ENCODE peak calls at places on chromosome 19, in ten cellular contexts. One of them, this sample, is unnamed.

GRCh38 chr19:17322854-17323253 is 11.8 kb downstream of the ANO8 start:
- DNase-seq in iPS-NIHi11: no peak
- DNase-seq in esophagus muscularis mucosa: no peak
- DNase-seq in NCI-H2107: no peak
- DNase-seq in frontal cortex: no peak
- DNase-seq in central memory CD8-positive, alpha-beta T cell: no peak
- DNase-seq in IMR-90: no peak
- DNase-seq in AG08395: no peak
- DNase-seq in T-helper 2 cell: no peak
- DNase-seq in naive thymus-derived CD8-positive, alpha-beta T cell: no peak
- DNase-seq in this sample: no peak

GRCh38 chr19:19256072-19256969 is 16.8 kb downstream of the TM6SF2 start:
- DNase-seq in esophagus muscularis mucosa: no peak
- DNase-seq in AG08395: no peak
- DNase-seq in NCI-H2107: no peak
- DNase-seq in naive thymus-derived CD8-positive, alpha-beta T cell: no peak
- DNase-seq in iPS-NIHi11: peak
- DNase-seq in central memory CD8-positive, alpha-beta T cell: no peak
- DNase-seq in T-helper 2 cell: no peak
- DNase-seq in frontal cortex: peak
- DNase-seq in IMR-90: no peak
- DNase-seq in this sample: peak

GRCh38 chr19:46017095-46017429 is 5.8 kb downstream of the PGLYRP1 start:
- DNase-seq in frontal cortex: no peak
- DNase-seq in IMR-90: no peak
- DNase-seq in AG08395: no peak
- DNase-seq in esophagus muscularis mucosa: no peak
- DNase-seq in iPS-NIHi11: no peak
- DNase-seq in naive thymus-derived CD8-positive, alpha-beta T cell: no peak
- DNase-seq in T-helper 2 cell: no peak
- DNase-seq in NCI-H2107: no peak
- DNase-seq in central memory CD8-positive, alpha-beta T cell: no peak
- DNase-seq in this sample: no peak

GRCh38 chr19:50896591-50897190 is 14.5 kb downstream of the KLK4 start:
- DNase-seq in IMR-90: peak
- DNase-seq in naive thymus-derived CD8-positive, alpha-beta T cell: no peak
- DNase-seq in T-helper 2 cell: no peak
- DNase-seq in esophagus muscularis mucosa: no peak
- DNase-seq in central memory CD8-positive, alpha-beta T cell: no peak
- DNase-seq in NCI-H2107: peak
- DNase-seq in frontal cortex: no peak
- DNase-seq in iPS-NIHi11: no peak
- DNase-seq in AG08395: no peak
- DNase-seq in this sample: peak

GRCh38 chr19:2744113-2744512 is 4.3 kb upstream of the SLC39A3 start:
- DNase-seq in iPS-NIHi11: no peak
- DNase-seq in central memory CD8-positive, alpha-beta T cell: no peak
- DNase-seq in T-helper 2 cell: no peak
- DNase-seq in frontal cortex: no peak
- DNase-seq in IMR-90: no peak
- DNase-seq in esophagus muscularis mucosa: no peak
- DNase-seq in NCI-H2107: no peak
- DNase-seq in AG08395: no peak
- DNase-seq in naive thymus-derived CD8-positive, alpha-beta T cell: no peak
- DNase-seq in this sample: no peak

GRCh38 chr19:2291185-2291751 is 9.3 kb upstream of the PEAK3 start:
- DNase-seq in esophagus muscularis mucosa: no peak
- DNase-seq in central memory CD8-positive, alpha-beta T cell: no peak
- DNase-seq in AG08395: no peak
- DNase-seq in T-helper 2 cell: no peak
- DNase-seq in NCI-H2107: no peak
- DNase-seq in IMR-90: no peak
- DNase-seq in naive thymus-derived CD8-positive, alpha-beta T cell: no peak
- DNase-seq in iPS-NIHi11: peak
- DNase-seq in frontal cortex: no peak
- DNase-seq in this sample: no peak

GRCh38 chr19:1360818-1361461 is 22.8 kb upstream of the NDUFS7 start:
- DNase-seq in T-helper 2 cell: no peak
- DNase-seq in naive thymus-derived CD8-positive, alpha-beta T cell: no peak
- DNase-seq in central memory CD8-positive, alpha-beta T cell: no peak
- DNase-seq in iPS-NIHi11: peak
- DNase-seq in IMR-90: peak
- DNase-seq in frontal cortex: peak
- DNase-seq in NCI-H2107: no peak
- DNase-seq in AG08395: peak
- DNase-seq in esophagus muscularis mucosa: no peak
- DNase-seq in this sample: peak

GRCh38 chr19:44869728-44870470 is 21.2 kb upstream of the TOMM40 start:
- DNase-seq in NCI-H2107: no peak
- DNase-seq in esophagus muscularis mucosa: no peak
- DNase-seq in naive thymus-derived CD8-positive, alpha-beta T cell: no peak
- DNase-seq in IMR-90: peak
- DNase-seq in AG08395: no peak
- DNase-seq in central memory CD8-positive, alpha-beta T cell: no peak
- DNase-seq in iPS-NIHi11: no peak
- DNase-seq in T-helper 2 cell: no peak
- DNase-seq in frontal cortex: no peak
- DNase-seq in this sample: peak

GRCh38 chr19:41373993-41374392 is 2.3 kb upstream of the TMEM91 start:
- DNase-seq in naive thymus-derived CD8-positive, alpha-beta T cell: no peak
- DNase-seq in T-helper 2 cell: no peak
- DNase-seq in IMR-90: peak
- DNase-seq in iPS-NIHi11: peak
- DNase-seq in NCI-H2107: peak
- DNase-seq in central memory CD8-positive, alpha-beta T cell: no peak
- DNase-seq in frontal cortex: peak
- DNase-seq in AG08395: peak
- DNase-seq in esophagus muscularis mucosa: peak
- DNase-seq in this sample: peak

GRCh38 chr19:18470153-18470552 is 32.2 kb upstream of the ISYNA1 start:
- DNase-seq in T-helper 2 cell: no peak
- DNase-seq in naive thymus-derived CD8-positive, alpha-beta T cell: peak
- DNase-seq in esophagus muscularis mucosa: no peak
- DNase-seq in frontal cortex: peak
- DNase-seq in NCI-H2107: no peak
- DNase-seq in IMR-90: no peak
- DNase-seq in iPS-NIHi11: peak
- DNase-seq in central memory CD8-positive, alpha-beta T cell: no peak
- DNase-seq in AG08395: peak
- DNase-seq in this sample: peak

GRCh38 chr19:5052515-5052914 is 83.6 kb downstream of the KDM4B start:
- DNase-seq in naive thymus-derived CD8-positive, alpha-beta T cell: no peak
- DNase-seq in iPS-NIHi11: no peak
- DNase-seq in T-helper 2 cell: no peak
- DNase-seq in central memory CD8-positive, alpha-beta T cell: no peak
- DNase-seq in AG08395: no peak
- DNase-seq in IMR-90: no peak
- DNase-seq in esophagus muscularis mucosa: no peak
- DNase-seq in frontal cortex: no peak
- DNase-seq in NCI-H2107: no peak
- DNase-seq in this sample: no peak

GRCh38 chr19:45995715-45996385 is 583 bp downstream of the CCDC61 start:
- DNase-seq in frontal cortex: no peak
- DNase-seq in iPS-NIHi11: no peak
- DNase-seq in AG08395: no peak
- DNase-seq in central memory CD8-positive, alpha-beta T cell: no peak
- DNase-seq in T-helper 2 cell: no peak
- DNase-seq in esophagus muscularis mucosa: no peak
- DNase-seq in NCI-H2107: no peak
- DNase-seq in naive thymus-derived CD8-positive, alpha-beta T cell: no peak
- DNase-seq in IMR-90: peak
- DNase-seq in this sample: no peak

GRCh38 chr19:2334986-2335846 is 6.7 kb downstream of the SPPL2B start:
- DNase-seq in central memory CD8-positive, alpha-beta T cell: no peak
- DNase-seq in esophagus muscularis mucosa: no peak
- DNase-seq in frontal cortex: no peak
- DNase-seq in AG08395: no peak
- DNase-seq in T-helper 2 cell: no peak
- DNase-seq in NCI-H2107: no peak
- DNase-seq in iPS-NIHi11: no peak
- DNase-seq in IMR-90: no peak
- DNase-seq in naive thymus-derived CD8-positive, alpha-beta T cell: peak
- DNase-seq in this sample: no peak